ENCODE peak calls at places on chromosomes 12 and 14, in four cellular contexts. T, M, W and H are unnamed samples.

GRCh38 chr12:117321572-117321971 is 39.9 kb downstream of the NOS1 start:
- DNase-seq in T (no peak), M (no peak), W (no peak), H (no peak)

GRCh38 chr14:100577321-100577985 is 9.8 kb downstream of the BEGAIN start:
- DNase-seq in T (no peak), M (no peak), W (no peak), H (no peak)

GRCh38 chr12:3280967-3281366 is 203.8 kb downstream of the TSPAN9 start:
- DNase-seq in T (no peak), M (no peak), W (no peak), H (no peak)

GRCh38 chr14:101916816-101917412 is 47.5 kb upstream of the DYNC1H1 start:
- DNase-seq in T (no peak), M (no peak), W (no peak), H (no peak)

GRCh38 chr12:46677749-46678148 is 148.0 kb downstream of the SLC38A4 start:
- DNase-seq in T (no peak), M (no peak), W (no peak), H (no peak)

GRCh38 chr12:124105546-124105945 is 132.5 kb downstream of the ZNF664 start:
- DNase-seq in T (no peak), M (no peak), W (no peak), H (no peak)

GRCh38 chr12:123267991-123268843 is 3.4 kb downstream of the CDK2AP1 start:
- DNase-seq in T (no peak), M (no peak), W (peak; percentile 60), H (peak; percentile 66)

GRCh38 chr14:37903561-37904191 is 304.0 kb upstream of the SSTR1 start:
- DNase-seq in T (peak; percentile 10), M (peak; percentile 27), W (peak; percentile 6), H (peak; percentile 52)

GRCh38 chr14:61643546-61643945 is 51.8 kb upstream of the HIF1A start:
- DNase-seq in T (no peak), M (no peak), W (no peak), H (no peak)

GRCh38 chr12:121637231-121637914 is 11.0 kb downstream of the ORAI1 start:
- DNase-seq in T (no peak), M (no peak), W (no peak), H (no peak)

GRCh38 chr14:59690426-59690825 is 113.8 kb upstream of the CCDC175 start:
- DNase-seq in T (no peak), M (no peak), W (no peak), H (no peak)

GRCh38 chr12:123931686-123932321 is 40.8 kb downstream of the CCDC92 start:
- DNase-seq in T (no peak), M (no peak), W (no peak), H (no peak)

GRCh38 chr12:99620159-99620479 is 27.4 kb upstream of the GARIN6 start:
- DNase-seq in T (no peak), M (no peak), W (no peak), H (no peak)

GRCh38 chr12:95102916-95103671 is 29.7 kb upstream of the NR2C1 start:
- DNase-seq in T (peak; percentile 73), M (peak; percentile 57), W (peak; percentile 12), H (peak; percentile 88)

GRCh38 chr14:67004521-67004920 is 184.7 kb upstream of the GARIN2 start:
- DNase-seq in T (no peak), M (no peak), W (no peak), H (no peak)

GRCh38 chr14:99899578-99900178 is 106.5 kb downstream of the EML1 start:
- DNase-seq in T (no peak), M (no peak), W (no peak), H (peak; percentile 11)

GRCh38 chr12:126734738-126735137 is 1532.2 kb upstream of the TMEM132C start:
- DNase-seq in T (no peak), M (no peak), W (no peak), H (no peak)

GRCh38 chr12:32305163-32305562 is 94.2 kb upstream of the FGD4 start:
- DNase-seq in T (peak; percentile 29), M (no peak), W (no peak), H (peak; percentile 26)

GRCh38 chr14:31927348-31927826 is 149.7 kb upstream of the ARHGAP5 start:
- DNase-seq in T (peak; percentile 19), M (peak; percentile 84), W (no peak), H (peak; percentile 96)

GRCh38 chr12:127588224-127588623 is 678.7 kb upstream of the TMEM132C start:
- DNase-seq in T (no peak), M (no peak), W (no peak), H (no peak)

GRCh38 chr12:52754135-52754534 is 23.0 kb downstream of the KRT76 start:
- DNase-seq in T (no peak), M (no peak), W (no peak), H (no peak)

GRCh38 chr14:64983439-64984310 is 3.0 kb upstream of the FNTB start:
- DNase-seq in T (peak; percentile 37), M (peak; percentile 25), W (peak; percentile 40), H (peak; percentile 45)

GRCh38 chr14:95515080-95515489 is 1.4 kb downstream of the SYNE3 start:
- DNase-seq in T (no peak), M (no peak), W (peak; percentile 61), H (peak; percentile 88)

GRCh38 chr14:71289536-71289935 is 382.3 kb downstream of the PCNX1 start:
- DNase-seq in T (no peak), M (no peak), W (no peak), H (no peak)

GRCh38 chr14:80300351-80300750 is 89.0 kb upstream of the DIO2 start:
- DNase-seq in T (no peak), M (no peak), W (no peak), H (no peak)

GRCh38 chr12:4962539-4963486 is 53.1 kb downstream of the KCNA1 start:
- DNase-seq in T (no peak), M (no peak), W (peak; percentile 98), H (no peak)

GRCh38 chr14:81125536-81125935 is 95.2 kb downstream of the GTF2A1 start:
- DNase-seq in T (no peak), M (no peak), W (no peak), H (no peak)

GRCh38 chr12:75428767-75429166 is 37.9 kb downstream of the GLIPR1L2 start:
- DNase-seq in T (no peak), M (no peak), W (no peak), H (no peak)

GRCh38 chr14:69259531-69260245 is at the start of gene GALNT16:
- DNase-seq in T (peak; percentile 54), M (no peak), W (peak; percentile 72), H (no peak)

GRCh38 chr12:46267618-46268348 is 1.1 kb downstream of the SLC38A1 start:
- DNase-seq in T (no peak), M (no peak), W (peak; percentile 74), H (peak; percentile 48)

GRCh38 chr12:116332705-116333380 is 55.4 kb upstream of the MED13L start:
- DNase-seq in T (no peak), M (no peak), W (no peak), H (no peak)

GRCh38 chr12:110998971-110999370 is 78.6 kb upstream of the MYL2 start:
- DNase-seq in T (no peak), M (no peak), W (no peak), H (no peak)